ENCODE peak calls at places on chromosomes 11 and 22, in four cellular contexts. T is pancreas, D is brain microvascular endothelial cell, Y is HL-60. U is an unnamed sample.

GRCh38 chr11:124638500-124638899 is 15.8 kb downstream of the TBRG1 start:
- DNase-seq in T (no peak), D (no peak), Y (no peak), U (no peak)

GRCh38 chr11:47257518-47258316 is at the start of gene NR1H3:
- DNase-seq in T (peak), D (peak), Y (no peak), U (no peak)

GRCh38 chr11:3616721-3617460 is 24.9 kb downstream of the ART5 start:
- DNase-seq in T (no peak), D (no peak), Y (no peak), U (no peak)

GRCh38 chr22:21020802-21021429 is 6.0 kb downstream of the P2RX6 start:
- DNase-seq in T (no peak), D (no peak), Y (peak), U (no peak)

GRCh38 chr11:13247606-13248320 is 29.8 kb upstream of the BMAL1 start:
- DNase-seq in T (no peak), D (no peak), Y (no peak), U (no peak)

GRCh38 chr11:123640677-123641494 is 13.5 kb downstream of the SCN3B start:
- DNase-seq in T (peak), D (peak), Y (peak), U (no peak)

GRCh38 chr11:58127350-58127749 is 2.0 kb upstream of the OR9I1 start:
- DNase-seq in T (no peak), D (no peak), Y (no peak), U (no peak)

GRCh38 chr11:111733655-111734088 is 32.5 kb downstream of the PPP2R1B start:
- DNase-seq in T (peak), D (no peak), Y (no peak), U (no peak)

GRCh38 chr11:130451261-130452019 is 3.0 kb downstream of the ADAMTS15 start:
- DNase-seq in T (no peak), D (peak), Y (no peak), U (no peak)

GRCh38 chr11:70530010-70530409 is 131.7 kb downstream of the CTTN start:
- DNase-seq in T (no peak), D (no peak), Y (no peak), U (no peak)

GRCh38 chr11:59079089-59079488 is 7.0 kb upstream of the GLYATL1B start:
- DNase-seq in T (no peak), D (no peak), Y (no peak), U (no peak)

GRCh38 chr11:115297330-115297729 is 206.9 kb downstream of the CADM1 start:
- DNase-seq in T (no peak), D (no peak), Y (no peak), U (no peak)

GRCh38 chr22:24466831-24467249 is 28.3 kb upstream of the UPB1 start:
- DNase-seq in T (no peak), D (peak), Y (peak), U (no peak)

GRCh38 chr22:44399906-44400762 is 87.4 kb upstream of the SHISAL1 start:
- DNase-seq in T (no peak), D (no peak), Y (no peak), U (no peak)

GRCh38 chr11:118620529-118621070 is 13.2 kb downstream of the PHLDB1 start:
- DNase-seq in T (peak), D (no peak), Y (no peak), U (no peak)

GRCh38 chr11:2737226-2737590 is 37.4 kb upstream of the KCNQ1OT1 start:
- DNase-seq in T (no peak), D (no peak), Y (no peak), U (no peak)

GRCh38 chr11:28529540-28530410 is 421.6 kb downstream of the METTL15 start:
- DNase-seq in T (no peak), D (peak), Y (peak), U (peak)

GRCh38 chr11:76322593-76323341 is 58.2 kb downstream of the THAP12 start:
- DNase-seq in T (no peak), D (no peak), Y (no peak), U (no peak)

GRCh38 chr11:37946155-37946766 is 1348.2 kb upstream of the RAG2 start:
- DNase-seq in T (no peak), D (peak), Y (peak), U (no peak)

GRCh38 chr22:38697055-38697980 is 3.4 kb downstream of the JOSD1 start:
- DNase-seq in T (no peak), D (peak), Y (no peak), U (no peak)

GRCh38 chr11:130188585-130189347 is 29.2 kb downstream of the ST14 start:
- DNase-seq in T (no peak), D (no peak), Y (no peak), U (no peak)

GRCh38 chr11:102685311-102685710 is 20.3 kb downstream of the MMP27 start:
- DNase-seq in T (no peak), D (no peak), Y (no peak), U (no peak)

GRCh38 chr11:73367482-73368024 is 8.6 kb upstream of the RELT start:
- DNase-seq in T (no peak), D (no peak), Y (no peak), U (no peak)

GRCh38 chr22:49764151-49764581 is 63.5 kb downstream of the BRD1 start:
- DNase-seq in T (no peak), D (no peak), Y (no peak), U (no peak)

GRCh38 chr11:128487978-128488377 is 99.4 kb downstream of the ETS1 start:
- DNase-seq in T (no peak), D (no peak), Y (no peak), U (no peak)

GRCh38 chr11:44832452-44832851 is 105.7 kb downstream of the TSPAN18 start:
- DNase-seq in T (no peak), D (no peak), Y (no peak), U (no peak)

GRCh38 chr11:31218847-31219246 is 150.7 kb downstream of the DCDC1 start:
- DNase-seq in T (no peak), D (no peak), Y (no peak), U (no peak)

GRCh38 chr11:16346975-16347374 is 9.4 kb downstream of the SOX6 start:
- DNase-seq in T (no peak), D (peak), Y (no peak), U (no peak)

GRCh38 chr11:121349790-121350189 is 57.2 kb downstream of the SC5D start:
- DNase-seq in T (no peak), D (no peak), Y (no peak), U (no peak)

GRCh38 chr22:39287076-39287743 is 32.2 kb downstream of the RPL3 start:
- DNase-seq in T (no peak), D (no peak), Y (peak), U (no peak)

GRCh38 chr11:134071766-134072403 is 3.0 kb downstream of the JAM3 start:
- DNase-seq in T (no peak), D (no peak), Y (no peak), U (no peak)

GRCh38 chr11:61541568-61541967 is 33.0 kb downstream of the LRRC10B start:
- DNase-seq in T (no peak), D (no peak), Y (peak), U (no peak)

GRCh38 chr11:90737328-90738050 is 514.6 kb upstream of the CHORDC1 start:
- DNase-seq in T (no peak), D (no peak), Y (no peak), U (no peak)

DNA sequence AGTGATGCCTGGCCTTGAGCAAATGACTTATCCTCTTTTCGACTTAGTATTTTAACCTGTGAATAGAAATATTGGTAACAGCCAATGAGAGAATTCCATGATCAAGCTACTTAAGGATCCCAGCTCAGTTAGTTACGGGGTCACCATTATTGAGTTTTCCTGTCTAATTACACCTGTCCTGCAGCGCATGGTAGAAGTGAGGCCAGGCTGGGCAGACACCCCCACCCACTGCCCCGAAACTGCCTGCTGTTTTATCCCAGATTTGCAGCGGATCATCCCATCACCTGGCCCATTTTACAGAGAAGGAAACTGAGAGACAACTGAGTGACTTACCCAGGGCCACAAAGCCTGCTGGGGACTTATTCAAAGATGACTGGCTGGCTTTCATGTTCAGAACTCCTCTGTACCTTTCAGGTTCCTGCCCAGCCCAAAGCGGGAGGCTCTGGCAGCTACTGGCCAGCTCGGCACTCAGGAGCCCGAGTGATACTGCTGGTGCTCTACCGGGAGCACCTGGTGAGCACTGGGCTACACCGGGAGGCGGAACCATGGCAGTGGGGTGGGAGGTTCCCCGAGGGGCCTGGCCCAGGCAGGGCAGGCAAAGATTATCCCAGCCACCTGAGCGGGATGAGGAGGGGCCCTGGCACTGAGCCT is 1.4 kb downstream of the MUS81 start:
- DNase-seq in T (no peak), D (no peak), Y (no peak), U (no peak)
- H3K4me3 ChIP-seq in T (peak), D (peak), Y (peak), U (peak)

GRCh38 chr22:22422629-22423112 is 85.9 kb downstream of the ZNF280B start:
- DNase-seq in T (peak), D (peak), Y (peak), U (peak)
- TF ChIP-seq CTCF in T (peak), D (peak), Y (peak), U (peak)

GRCh38 chr22:22519591-22519990 is 479 bp downstream of the ZNF280A start:
- DNase-seq in T (no peak), D (no peak), Y (no peak), U (no peak)
- H3K4me3 ChIP-seq in T (no peak), D (no peak), Y (no peak), U (no peak)

GRCh38 chr22:18023509-18024275 is 669 bp downstream of the MICAL3 start:
- DNase-seq in T (peak), D (no peak), Y (no peak), U (no peak)
- TF ChIP-seq CTCF in T (no peak), D (no peak), Y (no peak), U (no peak)

GRCh38 chr11:114062272-114062671 is 2.8 kb downstream of the ZBTB16 start:
- DNase-seq in T (no peak), D (no peak), Y (no peak), U (no peak)
- H3K4me3 ChIP-seq in T (peak), D (no peak), Y (no peak), U (no peak)

GRCh38 chr11:11011617-11012016 is 153.8 kb upstream of the ZBED5 start:
- DNase-seq in T (no peak), D (no peak), Y (no peak), U (no peak)

GRCh38 chr11:11016123-11016522 is 158.3 kb upstream of the ZBED5 start:
- DNase-seq in T (no peak), D (no peak), Y (no peak), U (no peak)

DNA sequence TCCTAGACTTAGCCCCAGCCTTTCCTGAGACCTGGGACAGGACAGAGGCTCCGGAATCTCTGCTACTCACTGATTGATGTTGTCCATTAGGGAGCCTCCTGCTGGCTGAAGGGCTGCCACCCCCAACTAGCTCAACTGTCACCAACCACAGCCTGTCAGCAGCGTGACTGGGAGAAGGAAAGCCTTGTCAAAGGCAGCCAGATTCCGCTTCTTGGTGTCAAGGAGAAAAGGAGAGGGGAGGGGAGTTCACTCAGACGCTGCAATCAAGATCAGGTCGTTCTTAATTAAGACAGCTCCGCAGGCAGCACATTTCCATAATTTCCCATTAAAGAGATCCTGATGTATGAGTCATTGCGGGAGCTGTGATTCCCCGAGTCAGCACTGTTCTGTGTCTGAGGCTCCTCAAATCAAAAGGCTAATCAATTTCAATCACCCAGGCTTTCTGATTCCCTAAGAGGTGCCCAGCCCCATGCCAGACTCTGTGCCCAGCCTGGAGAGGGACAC is 152.8 kb upstream of the ZBED5 start:
- DNase-seq in T (no peak), D (peak), Y (peak), U (no peak)
- TF ChIP-seq CTCF in T (no peak), D (peak), Y (no peak), U (peak)

GRCh38 chr22:46652930-46653331 is 32.7 kb downstream of the GRAMD4 start:
- DNase-seq in T (no peak), D (peak), Y (no peak), U (no peak)
- H3K4me3 ChIP-seq in T (no peak), D (peak), Y (no peak), U (no peak)